ENCODE peak calls at places on chromosome 7, in ten cellular contexts. X is psoas muscle; A is left lung; Y is CD8-positive, alpha-beta memory T cell; D is IMR-90; R is tibial artery; U is tibial nerve; I is PC-3; O is right atrium auricular region; M is MM.1S. Q is an unnamed sample.

GRCh38 chr7:112869111-112869774 is 79.0 kb upstream of the TMEM168 start:
- DNase-seq in X (no peak), A (peak; percentile 40), Y (peak; percentile 20), D (peak; percentile 28), R (no peak), U (no peak), I (peak; percentile 74), O (no peak), M (peak; percentile 80), Q (peak; percentile 36)

GRCh38 chr7:65462148-65462716 is 88.6 kb downstream of the ZNF92 start:
- DNase-seq in X (no peak), A (no peak), Y (no peak), D (no peak), R (no peak), U (no peak), I (no peak), O (no peak), M (no peak), Q (no peak)

GRCh38 chr7:18450021-18450420 is 45.5 kb upstream of the HDAC9 start:
- DNase-seq in X (no peak), A (no peak), Y (no peak), D (no peak), R (no peak), U (no peak), I (no peak), O (no peak), M (no peak), Q (no peak)

GRCh38 chr7:142401951-142402350 is 144.1 kb upstream of the PRSS58 start:
- DNase-seq in X (no peak), A (no peak), Y (no peak), D (no peak), R (no peak), U (no peak), I (no peak), O (no peak), M (no peak), Q (no peak)

GRCh38 chr7:70143089-70144044 is 545.1 kb downstream of the AUTS2 start:
- DNase-seq in X (no peak), A (no peak), Y (no peak), D (no peak), R (no peak), U (no peak), I (no peak), O (no peak), M (no peak), Q (no peak)

GRCh38 chr7:155219947-155220769 is 77.5 kb upstream of the INSIG1 start:
- DNase-seq in X (no peak), A (no peak), Y (no peak), D (no peak), R (no peak), U (no peak), I (no peak), O (no peak), M (no peak), Q (no peak)

GRCh38 chr7:8303904-8304528 is 42.0 kb upstream of the ICA1 start:
- DNase-seq in X (no peak), A (no peak), Y (no peak), D (no peak), R (no peak), U (no peak), I (no peak), O (no peak), M (no peak), Q (no peak)

GRCh38 chr7:150962743-150963399 is 15.2 kb downstream of the KCNH2 start:
- DNase-seq in X (no peak), A (no peak), Y (peak; percentile 55), D (peak; percentile 37), R (no peak), U (no peak), I (peak; percentile 39), O (no peak), M (peak; percentile 41), Q (peak; percentile 54)

GRCh38 chr7:75916685-75917634 is 2.0 kb downstream of the POR start:
- DNase-seq in X (no peak), A (no peak), Y (no peak), D (no peak), R (no peak), U (no peak), I (no peak), O (no peak), M (no peak), Q (no peak)

GRCh38 chr7:35817930-35818329 is 17.1 kb downstream of the SEPTIN7 start:
- DNase-seq in X (no peak), A (no peak), Y (no peak), D (no peak), R (no peak), U (no peak), I (no peak), O (no peak), M (no peak), Q (no peak)

GRCh38 chr7:35817181-35817580 is 16.3 kb downstream of the SEPTIN7 start:
- DNase-seq in X (no peak), A (no peak), Y (no peak), D (no peak), R (no peak), U (no peak), I (no peak), O (no peak), M (no peak), Q (no peak)

GRCh38 chr7:35819310-35819709 is 18.5 kb downstream of the SEPTIN7 start:
- DNase-seq in X (no peak), A (no peak), Y (no peak), D (no peak), R (no peak), U (no peak), I (no peak), O (no peak), M (no peak), Q (no peak)

GRCh38 chr7:35819954-35820703 is 19.3 kb downstream of the SEPTIN7 start:
- DNase-seq in X (no peak), A (no peak), Y (no peak), D (no peak), R (no peak), U (no peak), I (no peak), O (no peak), M (no peak), Q (no peak)

DNA sequence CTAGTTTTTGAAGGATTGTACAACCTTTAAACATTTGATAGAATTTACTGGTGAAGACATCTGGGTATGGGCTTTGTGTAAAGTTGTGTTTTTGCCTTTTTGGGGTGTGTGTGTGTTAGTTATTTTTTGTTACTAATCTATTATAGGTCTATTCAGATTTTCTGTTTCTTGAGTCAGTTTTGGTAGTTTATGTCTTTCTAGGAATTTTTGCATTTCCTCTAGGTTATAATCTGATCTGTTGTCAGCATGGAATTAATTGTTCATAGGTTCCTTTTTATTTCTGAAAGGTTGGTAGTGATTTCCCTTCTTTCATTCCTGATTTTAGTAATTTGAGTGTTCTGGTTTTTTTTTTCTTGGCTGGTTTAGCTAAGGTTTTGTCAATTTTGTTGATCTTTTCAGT is 17.7 kb downstream of the SEPTIN7 start:
- DNase-seq in X (no peak), A (no peak), Y (no peak), D (no peak), R (no peak), U (no peak), I (no peak), O (no peak), M (no peak), Q (no peak)
- H3K9me3 ChIP-seq in X (peaks cover 13% of the 10 kb centered on the region), A (peaks cover 5% of the 10 kb centered on the region), Y (no peaks in the 10 kb centered on the region), D (no peaks in the 10 kb centered on the region), R (no peaks in the 10 kb centered on the region), U (no peaks in the 10 kb centered on the region), I (peaks cover 7% of the 10 kb centered on the region), O (peaks cover 23% of the 10 kb centered on the region), M (no peaks in the 10 kb centered on the region), Q (no peaks in the 10 kb centered on the region)

DNA sequence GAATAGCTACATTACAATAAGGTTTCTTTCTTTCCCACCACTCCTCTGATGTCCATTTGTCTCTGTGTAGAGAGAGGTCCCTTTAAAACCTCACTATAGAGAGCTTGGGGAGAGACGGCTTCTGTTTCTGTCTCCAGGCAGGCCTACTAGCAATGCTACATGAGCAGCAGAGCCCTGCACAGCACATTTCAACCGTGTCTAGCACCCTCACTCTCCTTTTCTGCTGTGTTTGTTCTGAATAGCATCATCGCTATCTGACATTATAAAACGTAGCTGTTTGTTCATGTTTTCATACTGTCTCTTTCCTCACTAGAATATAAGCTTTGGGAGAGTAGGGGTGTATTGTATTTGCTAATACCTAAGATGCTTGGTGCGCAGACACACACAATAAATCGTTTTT is 487.8 kb upstream of the DPP6 start:
- DNase-seq in X (no peak), A (no peak), Y (no peak), D (no peak), R (no peak), U (no peak), I (no peak), O (no peak), M (no peak), Q (no peak)
- H3K9me3 ChIP-seq in X (no peaks in the 10 kb centered on the region), A (peaks cover 29% of the 10 kb centered on the region), Y (no peaks in the 10 kb centered on the region), D (peaks cover 19% of the 10 kb centered on the region), R (no peaks in the 10 kb centered on the region), U (no peaks in the 10 kb centered on the region), I (peaks cover 10% of the 10 kb centered on the region), O (no peaks in the 10 kb centered on the region), M (no peaks in the 10 kb centered on the region), Q (no peaks in the 10 kb centered on the region)

GRCh38 chr7:56639173-56639746 is 493.0 kb downstream of the ZNF479 start:
- DNase-seq in X (no peak), A (no peak), Y (no peak), D (no peak), R (no peak), U (no peak), I (no peak), O (no peak), M (no peak), Q (no peak)
- H3K9me3 ChIP-seq in X (peaks cover 37% of the 10 kb centered on the region), A (peaks cover 96% of the 10 kb centered on the region), Y (peaks cover 9% of the 10 kb centered on the region), D (peaks cover 29% of the 10 kb centered on the region), R (no peaks in the 10 kb centered on the region), U (peaks cover 26% of the 10 kb centered on the region), I (peaks cover 37% of the 10 kb centered on the region), O (peaks cover 77% of the 10 kb centered on the region), M (no peaks in the 10 kb centered on the region), Q (no peaks in the 10 kb centered on the region)

GRCh38 chr7:64266341-64266919 is 38.2 kb downstream of the ZNF679 start:
- DNase-seq in X (no peak), A (no peak), Y (no peak), D (no peak), R (no peak), U (no peak), I (no peak), O (no peak), M (no peak), Q (no peak)
- H3K9me3 ChIP-seq in X (peaks cover 33% of the 10 kb centered on the region), A (peaks cover 97% of the 10 kb centered on the region), Y (peaks cover 17% of the 10 kb centered on the region), D (peaks cover 3% of the 10 kb centered on the region), R (no peaks in the 10 kb centered on the region), U (peaks cover 35% of the 10 kb centered on the region), I (peaks cover 11% of the 10 kb centered on the region), O (peaks cover 64% of the 10 kb centered on the region), M (no peaks in the 10 kb centered on the region), Q (no peaks in the 10 kb centered on the region)

DNA sequence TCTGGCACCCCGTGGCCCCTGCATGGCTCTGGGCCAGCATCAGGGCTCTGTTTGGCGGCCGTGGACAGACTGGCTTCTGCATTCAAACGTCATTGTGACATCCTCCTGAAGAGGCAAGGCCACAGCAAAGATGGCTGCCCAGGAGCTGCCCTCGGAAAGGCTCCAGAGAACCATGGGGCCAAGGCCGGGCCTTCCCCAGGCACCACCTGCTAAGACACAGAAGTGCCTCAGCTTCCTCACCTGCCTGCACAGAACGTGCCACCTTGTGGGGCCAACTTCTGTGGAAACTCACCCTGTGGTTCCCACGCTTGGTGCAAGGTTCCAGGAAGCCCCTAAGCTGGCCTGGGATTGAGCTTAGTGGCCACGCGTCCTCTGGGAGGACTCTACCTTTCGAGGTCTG is 396.9 kb downstream of the PTPRN2 start:
- DNase-seq in X (no peak), A (no peak), Y (no peak), D (no peak), R (no peak), U (no peak), I (no peak), O (no peak), M (no peak), Q (no peak)
- H3K9me3 ChIP-seq in X (peaks cover 11% of the 10 kb centered on the region), A (peaks cover 71% of the 10 kb centered on the region), Y (no peaks in the 10 kb centered on the region), D (peaks cover 66% of the 10 kb centered on the region), R (no peaks in the 10 kb centered on the region), U (no peaks in the 10 kb centered on the region), I (no peaks in the 10 kb centered on the region), O (peaks cover 11% of the 10 kb centered on the region), M (no peaks in the 10 kb centered on the region), Q (no peaks in the 10 kb centered on the region)